ENCODE peak calls at places on chromosomes 3 and 15, in six cellular contexts. V is GDM1; W is tibial nerve; U is stimulated activated CD8-positive, alpha-beta memory T cell treated with anti-CD3 and anti-CD28 coated beads, Interleukin-12 subunit alpha, Interleukin-12 subunit beta, amount 100 ng/mL, for 1 hour; A is HFF-Myc; E is adipocyte. K is an unnamed sample.
A peak's percentile ranks its signal among the peaks of the same experiment; 100 is the strongest.

GRCh38 chr3:32778389-32778788 is 39.4 kb upstream of the TRIM71 start:
- DNase-seq in U (no peak), E (no peak), V (no peak), A (no peak), W (no peak), K (no peak)

GRCh38 chr3:71599416-71599815 is 15.9 kb upstream of the FOXP1 start:
- DNase-seq in A (no peak), V (no peak), U (no peak), E (peak; percentile 63), W (no peak), K (no peak)

GRCh38 chr3:187066228-187066995 is 72.9 kb downstream of the RPL39L start:
- DNase-seq in E (no peak), W (no peak), V (peak; percentile 2), U (peak; percentile 33), A (peak; percentile 53), K (peak; percentile 60)

GRCh38 chr15:61030451-61030850 is 198.7 kb downstream of the RORA start:
- DNase-seq in V (no peak), W (no peak), E (no peak), A (no peak), U (no peak), K (no peak)

GRCh38 chr3:27720899-27721716 is 1.0 kb downstream of the EOMES start:
- DNase-seq in E (no peak), W (no peak), V (no peak), U (no peak), A (no peak), K (peak; percentile 47)

GRCh38 chr15:63905558-63906265 is 72.0 kb upstream of the HERC1 start:
- DNase-seq in V (peak; percentile 48), W (no peak), E (no peak), U (no peak), A (no peak), K (no peak)

GRCh38 chr15:22969512-22969911 is 10.7 kb downstream of the CYFIP1 start:
- DNase-seq in A (no peak), E (no peak), U (no peak), W (no peak), V (no peak), K (no peak)

GRCh38 chr15:44295909-44296420 is 7.4 kb downstream of the GOLM2 start:
- DNase-seq in V (no peak), E (no peak), U (no peak), A (no peak), W (peak; percentile 12), K (no peak)

GRCh38 chr3:154334973-154335420 is 10.7 kb upstream of the DHX36 start:
- DNase-seq in A (peak; percentile 20), E (peak; percentile 78), W (no peak), V (no peak), U (no peak), K (no peak)

GRCh38 chr15:58923696-58924300 is 9.7 kb downstream of the SLTM start:
- DNase-seq in E (no peak), U (no peak), W (no peak), V (no peak), A (no peak), K (no peak)

GRCh38 chr3:69386535-69387385 is 872 bp upstream of the FRMD4B start:
- DNase-seq in A (no peak), V (no peak), E (no peak), U (no peak), W (no peak), K (no peak)

GRCh38 chr3:126132751-126133511 is 47.5 kb downstream of the ALDH1L1 start:
- DNase-seq in U (no peak), A (no peak), W (no peak), V (no peak), E (peak; percentile 29), K (no peak)

GRCh38 chr3:72171946-72172345 is 387.0 kb upstream of the PROK2 start:
- DNase-seq in V (no peak), W (peak; percentile 49), U (no peak), E (no peak), A (no peak), K (no peak)

GRCh38 chr3:138338816-138339215 is 9.2 kb upstream of the NME9 start:
- DNase-seq in U (no peak), E (no peak), W (no peak), A (no peak), V (no peak), K (no peak)

GRCh38 chr15:86650084-86650483 is 570.4 kb downstream of the AGBL1 start:
- DNase-seq in W (no peak), A (no peak), V (no peak), U (no peak), E (no peak), K (no peak)

GRCh38 chr3:194306771-194307640 is 44.1 kb downstream of the CPN2 start:
- DNase-seq in A (no peak), W (no peak), E (no peak), U (no peak), V (no peak), K (peak; percentile 84)

GRCh38 chr3:46986782-46987484 is 7.5 kb downstream of the NBEAL2 start:
- DNase-seq in V (no peak), W (no peak), A (no peak), U (no peak), E (no peak), K (no peak)

GRCh38 chr3:168071535-168071934 is 24.2 kb downstream of the GOLIM4 start:
- DNase-seq in V (no peak), A (peak; percentile 67), E (peak; percentile 88), W (no peak), U (no peak), K (no peak)

GRCh38 chr3:64184621-64185020 is 40.6 kb downstream of the PRICKLE2 start:
- DNase-seq in W (no peak), E (peak; percentile 44), V (no peak), A (no peak), U (no peak), K (no peak)

GRCh38 chr15:101445562-101446526 is 43.7 kb downstream of the PCSK6 start:
- DNase-seq in A (no peak), U (no peak), E (peak; percentile 49), V (no peak), W (peak; percentile 44), K (no peak)

GRCh38 chr15:65690778-65691177 is 69.0 kb downstream of the SLC24A1 start:
- DNase-seq in U (no peak), V (no peak), W (no peak), A (no peak), E (no peak), K (no peak)

GRCh38 chr15:74179101-74179841 is 5.8 kb downstream of the ISLR start:
- DNase-seq in E (peak; percentile 95), A (no peak), V (no peak), U (no peak), W (peak; percentile 40), K (no peak)

GRCh38 chr3:27907148-27907547 is 185.0 kb upstream of the EOMES start:
- DNase-seq in V (no peak), W (no peak), U (no peak), A (no peak), E (no peak), K (no peak)

GRCh38 chr3:168968611-168969010 is 694.9 kb downstream of the MECOM start:
- DNase-seq in W (no peak), V (no peak), U (no peak), E (peak; percentile 78), A (no peak), K (no peak)

GRCh38 chr15:65738649-65739048 is 53.4 kb downstream of the DENND4A start:
- DNase-seq in V (no peak), E (no peak), U (no peak), W (no peak), A (no peak), K (no peak)

GRCh38 chr15:72173864-72174550 is 23.6 kb downstream of the GRAMD2A start:
- DNase-seq in W (no peak), E (no peak), U (no peak), A (no peak), V (no peak), K (no peak)